ENCODE peak calls at places on chromosomes 5 and 9, in four cellular contexts. M is astrocyte, V is GM23248, O is keratinocyte. R is an unnamed sample.

GRCh38 chr9:121640486-121641227 is 10.8 kb upstream of the DAB2IP start:
- DNase-seq in O (no peak), M (no peak), V (no peak), R (no peak)

GRCh38 chr5:76386360-76386759 is 16.7 kb upstream of the IQGAP2 start:
- DNase-seq in O (no peak), V (no peak), M (no peak), R (no peak)

GRCh38 chr9:132694144-132694543 is 23.9 kb downstream of the GTF3C4 start:
- DNase-seq in M (no peak), O (no peak), V (peak), R (no peak)

GRCh38 chr9:123048748-123049147 is 15.3 kb downstream of the GPR21 start:
- DNase-seq in V (peak), M (peak), O (no peak), R (no peak)

GRCh38 chr5:150788974-150789373 is 10.4 kb downstream of the SMIM3 start:
- DNase-seq in M (peak), V (no peak), O (no peak), R (peak)

GRCh38 chr5:58077387-58077786 is 382.5 kb downstream of the PLK2 start:
- DNase-seq in O (no peak), V (no peak), M (no peak), R (no peak)

GRCh38 chr5:31378838-31379237 is 153.1 kb downstream of the DROSHA start:
- DNase-seq in O (no peak), M (no peak), V (peak), R (no peak)

GRCh38 chr5:23461576-23461975 is 45.8 kb upstream of the PRDM9 start:
- DNase-seq in M (no peak), V (no peak), O (no peak), R (no peak)

GRCh38 chr9:99051851-99052250 is 53.1 kb upstream of the TGFBR1 start:
- DNase-seq in M (peak), V (no peak), O (no peak), R (no peak)

GRCh38 chr5:80881726-80882125 is 78.4 kb upstream of the RASGRF2 start:
- DNase-seq in M (no peak), O (no peak), V (no peak), R (no peak)

GRCh38 chr5:34474573-34475021 is 181.5 kb upstream of the RAI14 start:
- DNase-seq in M (peak), O (no peak), V (peak), R (peak)

GRCh38 chr9:85248514-85249312 is 493.0 kb downstream of the AGTPBP1 start:
- DNase-seq in O (no peak), M (peak), V (peak), R (peak)

GRCh38 chr9:135563039-135563476 is 1.5 kb downstream of the PAEP start:
- DNase-seq in V (no peak), O (no peak), M (no peak), R (no peak)

GRCh38 chr9:90002299-90003045 is 397.7 kb downstream of the GADD45G start:
- DNase-seq in V (no peak), O (no peak), M (peak), R (no peak)

GRCh38 chr5:152092580-152092979 is 167.9 kb upstream of the GLRA1 start:
- DNase-seq in M (no peak), O (no peak), V (peak), R (no peak)

GRCh38 chr9:95506438-95506691 is 10.4 kb downstream of the PTCH1 start:
- DNase-seq in O (no peak), V (peak), M (peak), R (peak)

GRCh38 chr9:112569186-112569585 is 82.6 kb downstream of the KIAA1958 start:
- DNase-seq in M (peak), V (peak), O (no peak), R (no peak)

GRCh38 chr5:77208507-77209163 is 1.8 kb upstream of the PDE8B start:
- DNase-seq in M (no peak), V (peak), O (no peak), R (no peak)

GRCh38 chr5:36264202-36264760 is 22.6 kb upstream of the NADK2 start:
- DNase-seq in V (no peak), O (no peak), M (no peak), R (no peak)

GRCh38 chr5:43401827-43402226 is 10.4 kb downstream of the CCL28 start:
- DNase-seq in M (no peak), O (no peak), V (peak), R (peak)

GRCh38 chr9:133758228-133758627 is 20.1 kb upstream of the SARDH start:
- DNase-seq in M (no peak), O (no peak), V (no peak), R (no peak)

GRCh38 chr9:33619666-33620404 is 95.8 kb downstream of the ANKRD18B start:
- DNase-seq in O (peak), V (peak), M (peak), R (peak)

GRCh38 chr9:33623658-33624586 is 99.9 kb downstream of the ANKRD18B start:
- DNase-seq in O (peak), V (peak), M (peak), R (peak)

DNA sequence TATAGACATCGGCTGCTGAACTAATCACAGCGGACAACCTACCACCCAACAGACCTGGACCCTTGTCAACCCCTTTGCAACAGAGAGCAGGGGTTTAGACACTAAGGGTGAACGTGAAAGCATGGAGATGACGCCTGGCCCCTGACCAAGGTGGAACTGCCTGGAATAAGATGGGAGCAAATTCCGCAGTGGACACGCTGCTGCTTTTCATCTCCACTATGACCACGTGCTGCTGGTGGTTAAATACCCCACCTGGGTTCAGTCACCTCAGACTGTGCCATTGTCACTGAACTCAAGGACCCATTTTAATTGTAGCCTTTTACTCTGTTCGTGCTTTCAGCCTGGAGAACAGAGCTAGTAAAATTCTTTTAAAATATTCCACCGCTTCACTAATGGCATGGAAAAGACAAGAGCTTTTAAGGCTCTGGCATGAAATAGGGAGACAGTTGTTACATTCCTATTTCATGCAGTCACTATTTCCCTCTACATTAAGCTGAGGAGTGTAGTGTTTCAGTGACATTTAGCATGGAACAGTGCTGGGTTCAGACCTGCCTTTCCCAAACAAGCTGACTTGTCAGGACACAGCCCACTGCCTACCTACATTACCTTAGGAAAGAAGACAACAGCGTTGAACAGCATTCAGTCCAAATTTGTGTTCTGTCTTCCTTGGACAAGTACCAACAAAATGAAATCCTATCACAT is 96.8 kb downstream of the ANKRD18B start:
- DNase-seq in M (peak), O (peak), V (peak), R (peak)
- H2AFZ ChIP-seq in M (peak), O (peak), V (peak), R (no peak)

GRCh38 chr9:81410201-81410600 is 279.1 kb downstream of the TLE1 start:
- DNase-seq in V (peak), O (peak), M (peak), R (peak)
- H2AFZ ChIP-seq in V (peak), O (no peak), M (peak), R (peak)

GRCh38 chr5:96067251-96067650 is 105.6 kb upstream of the ELL2 start:
- DNase-seq in V (peak), O (no peak), M (peak), R (no peak)

GRCh38 chr5:96064905-96065304 is 103.3 kb upstream of the ELL2 start:
- DNase-seq in V (peak), M (no peak), O (no peak), R (no peak)

GRCh38 chr5:96065577-96066385 is 104.1 kb upstream of the ELL2 start:
- DNase-seq in M (no peak), O (no peak), V (no peak), R (no peak)

GRCh38 chr5:96067902-96068614 is 106.4 kb upstream of the ELL2 start:
- DNase-seq in V (peak), M (peak), O (peak), R (peak)

DNA sequence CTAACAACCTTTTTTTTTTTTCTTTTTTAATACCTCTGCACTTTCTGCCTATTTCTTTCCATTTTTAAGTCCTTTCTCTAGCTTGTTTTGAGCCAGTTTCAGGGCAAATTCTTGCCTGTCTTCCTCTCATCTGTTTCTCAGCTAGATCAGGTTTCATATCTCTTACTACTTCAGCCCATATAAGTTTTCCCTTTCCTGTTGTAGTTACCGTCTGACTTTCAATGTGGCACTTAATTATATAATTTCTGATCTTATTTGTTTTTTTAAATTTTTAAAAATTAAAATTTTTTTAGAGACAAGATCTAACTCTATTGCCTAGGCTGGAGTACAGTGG is 104.7 kb upstream of the ELL2 start:
- DNase-seq in V (no peak), M (no peak), O (no peak), R (no peak)
- H2AFZ ChIP-seq in V (peak), M (peak), O (no peak), R (no peak)

GRCh38 chr5:78509145-78509865 is 139.3 kb downstream of the LHFPL2 start:
- DNase-seq in M (no peak), O (no peak), V (no peak), R (no peak)

GRCh38 chr5:78509884-78510769 is 138.4 kb downstream of the LHFPL2 start:
- DNase-seq in V (peak), M (no peak), O (no peak), R (peak)

GRCh38 chr5:78508231-78508765 is 140.3 kb downstream of the LHFPL2 start:
- DNase-seq in V (peak), O (no peak), M (peak), R (peak)

GRCh38 chr5:78512440-78512839 is 136.1 kb downstream of the LHFPL2 start:
- DNase-seq in M (no peak), O (no peak), V (no peak), R (no peak)

DNA sequence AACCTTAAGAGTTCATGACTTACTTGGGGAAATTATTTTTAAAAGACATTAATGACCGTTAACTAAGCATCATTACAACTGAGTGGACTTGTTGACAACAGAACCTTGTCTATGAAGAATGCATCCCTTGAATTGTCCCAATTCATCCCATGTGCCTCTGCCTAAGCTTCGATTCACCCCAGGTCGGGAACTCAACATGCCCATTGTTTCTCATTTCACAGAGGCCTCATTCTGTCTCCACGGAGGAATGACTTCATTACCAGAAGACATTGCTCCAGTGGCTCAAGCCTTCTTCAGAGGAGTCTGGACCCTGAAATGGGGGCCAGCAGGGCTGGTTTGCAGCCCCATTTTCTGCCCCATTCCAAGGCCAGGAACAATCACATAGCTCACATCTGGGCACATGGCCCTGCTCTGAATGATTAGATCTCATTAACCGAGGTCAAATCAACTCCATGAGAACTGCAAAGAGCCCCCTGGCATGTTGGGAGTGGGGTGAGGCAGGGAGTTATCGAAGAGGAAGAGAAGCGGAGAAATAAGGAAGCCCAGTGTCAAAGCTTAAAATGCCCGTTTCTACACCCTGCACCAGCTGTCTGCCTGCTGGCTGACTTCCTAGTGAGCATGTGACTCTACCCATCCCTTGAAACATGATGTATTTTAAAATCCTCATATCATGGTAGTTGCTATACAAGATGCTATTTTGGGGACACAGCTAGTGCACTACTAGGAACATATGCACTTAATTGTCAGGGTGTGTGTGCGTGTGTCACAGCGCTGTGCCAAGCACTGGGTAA is 137.3 kb downstream of the LHFPL2 start:
- DNase-seq in V (no peak), O (no peak), M (no peak), R (no peak)
- H2AFZ ChIP-seq in V (no peak), O (no peak), M (no peak), R (no peak)

GRCh38 chr9:117170567-117170966 is 244.3 kb downstream of the ASTN2 start:
- DNase-seq in V (no peak), M (no peak), O (no peak), R (no peak)
- H2AFZ ChIP-seq in V (no peak), M (no peak), O (no peak), R (no peak)

GRCh38 chr9:88947581-88948573 is 43.4 kb upstream of the S1PR3 start:
- DNase-seq in O (no peak), M (peak), V (peak), R (peak)

GRCh38 chr9:88945636-88946333 is 45.5 kb upstream of the S1PR3 start:
- DNase-seq in M (no peak), V (no peak), O (no peak), R (no peak)

GRCh38 chr9:88938181-88938580 is 53.1 kb upstream of the S1PR3 start:
- DNase-seq in V (no peak), M (no peak), O (no peak), R (no peak)

GRCh38 chr9:88937248-88937647 is 54.0 kb upstream of the S1PR3 start:
- DNase-seq in M (no peak), V (no peak), O (no peak), R (no peak)

DNA sequence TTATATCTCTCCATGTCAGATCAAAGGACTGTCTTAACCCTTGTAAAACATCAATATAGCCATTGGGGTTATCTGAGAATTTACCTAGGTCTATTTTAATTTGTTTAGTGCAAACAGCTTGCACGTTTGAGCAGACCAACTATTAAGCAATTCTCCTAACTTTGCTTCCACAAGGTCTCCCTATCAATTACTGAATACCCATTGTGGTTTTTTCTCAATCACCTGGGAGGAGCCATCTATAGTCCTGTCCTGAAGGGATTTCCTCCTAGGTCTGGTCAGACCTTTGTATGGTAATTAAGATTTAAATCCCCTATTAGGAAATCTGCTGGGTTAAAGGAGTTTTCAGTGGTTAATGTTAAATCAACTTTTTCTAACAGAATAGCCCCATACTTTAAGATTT is 48.9 kb upstream of the S1PR3 start:
- DNase-seq in V (no peak), O (no peak), M (no peak), R (no peak)
- H2AFZ ChIP-seq in V (no peak), O (no peak), M (no peak), R (no peak)

DNA sequence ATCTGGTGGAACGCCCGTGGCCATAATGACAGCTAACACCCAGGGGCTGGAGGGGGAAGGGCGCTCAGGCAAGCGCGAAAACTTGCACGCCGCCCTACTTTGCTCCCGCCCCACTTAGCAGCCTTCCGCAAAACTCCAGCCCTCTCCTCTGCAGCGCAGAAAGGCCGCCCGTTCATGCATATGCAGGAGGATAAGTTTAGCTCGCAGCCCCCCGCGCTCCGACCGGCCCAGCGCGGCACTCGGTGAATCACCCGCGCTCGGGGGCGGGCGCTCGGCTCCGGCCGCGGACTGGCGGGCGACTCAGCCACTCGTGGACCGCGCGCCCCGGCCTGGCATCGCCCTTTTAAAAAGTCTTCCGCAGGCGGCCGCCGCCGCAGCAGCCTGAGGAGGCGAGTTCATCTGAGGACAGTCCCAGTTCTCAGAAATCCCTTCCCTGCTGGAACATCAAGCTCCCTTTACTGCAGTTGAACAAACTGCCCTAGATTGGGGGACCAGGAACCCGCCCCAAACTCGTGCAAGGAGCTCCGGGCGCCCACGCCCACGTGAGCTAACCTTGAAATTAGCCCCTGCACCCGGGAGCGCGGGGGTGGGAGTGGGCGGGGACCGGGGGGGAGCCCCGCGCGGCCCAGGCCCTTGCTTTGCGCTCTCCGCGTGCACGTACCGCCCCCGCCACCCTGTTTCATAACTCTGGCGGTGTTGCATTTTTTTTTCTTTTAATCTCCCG is 4.5 kb upstream of the KLF9 start:
- DNase-seq in M (peak), V (peak), O (no peak), R (peak)
- H2AFZ ChIP-seq in M (peak), V (peak), O (peak), R (peak)